ENCODE peak calls at places on chromosomes 16 and 17, in seven cellular contexts. One of them, this sample, is unnamed.

GRCh38 chr17:81418710-81419332 is 23.6 kb downstream of the BAHCC1 start:
- DNase-seq in NCI-H524 treated with DMSO at 0.1 percent for 48 hours: no peak
- DNase-seq in stimulated activated effector memory CD8-positive, alpha-beta T cell treated with anti-CD3 and anti-CD28 coated beads, Interleukin-12 subunit alpha, Interleukin-12 subunit beta, amount 100 ng/mL, for 72 hours: no peak
- DNase-seq in NCI-H1048: no peak
- DNase-seq in HTR-8/SVneo: no peak
- DNase-seq in omental fat pad: no peak
- DNase-seq in body of pancreas: no peak
- DNase-seq in this sample: no peak

GRCh38 chr17:63833026-63833740 is 5.7 kb upstream of the FTSJ3 start:
- DNase-seq in NCI-H524 treated with DMSO at 0.1 percent for 48 hours: no peak
- DNase-seq in omental fat pad: no peak
- DNase-seq in stimulated activated effector memory CD8-positive, alpha-beta T cell treated with anti-CD3 and anti-CD28 coated beads, Interleukin-12 subunit alpha, Interleukin-12 subunit beta, amount 100 ng/mL, for 72 hours: no peak
- DNase-seq in body of pancreas: no peak
- DNase-seq in HTR-8/SVneo: no peak
- DNase-seq in NCI-H1048: no peak
- DNase-seq in this sample: no peak

GRCh38 chr17:10499950-10500349 is 18.4 kb downstream of the MYH1 start:
- DNase-seq in body of pancreas: no peak
- DNase-seq in HTR-8/SVneo: no peak
- DNase-seq in NCI-H524 treated with DMSO at 0.1 percent for 48 hours: no peak
- DNase-seq in omental fat pad: no peak
- DNase-seq in NCI-H1048: no peak
- DNase-seq in stimulated activated effector memory CD8-positive, alpha-beta T cell treated with anti-CD3 and anti-CD28 coated beads, Interleukin-12 subunit alpha, Interleukin-12 subunit beta, amount 100 ng/mL, for 72 hours: no peak
- DNase-seq in this sample: no peak

GRCh38 chr17:14776791-14777190 is 475.9 kb downstream of the HS3ST3B1 start:
- DNase-seq in HTR-8/SVneo: no peak
- DNase-seq in NCI-H1048: no peak
- DNase-seq in NCI-H524 treated with DMSO at 0.1 percent for 48 hours: no peak
- DNase-seq in omental fat pad: no peak
- DNase-seq in body of pancreas: no peak
- DNase-seq in stimulated activated effector memory CD8-positive, alpha-beta T cell treated with anti-CD3 and anti-CD28 coated beads, Interleukin-12 subunit alpha, Interleukin-12 subunit beta, amount 100 ng/mL, for 72 hours: no peak
- DNase-seq in this sample: no peak

GRCh38 chr16:4136229-4136813 is 20.1 kb upstream of the ADCY9 start:
- DNase-seq in NCI-H1048: no peak
- DNase-seq in stimulated activated effector memory CD8-positive, alpha-beta T cell treated with anti-CD3 and anti-CD28 coated beads, Interleukin-12 subunit alpha, Interleukin-12 subunit beta, amount 100 ng/mL, for 72 hours: no peak
- DNase-seq in NCI-H524 treated with DMSO at 0.1 percent for 48 hours: no peak
- DNase-seq in HTR-8/SVneo: no peak
- DNase-seq in omental fat pad: no peak
- DNase-seq in body of pancreas: peak
- DNase-seq in this sample: peak

GRCh38 chr17:31226950-31227349 is 70.1 kb downstream of the OMG start:
- DNase-seq in stimulated activated effector memory CD8-positive, alpha-beta T cell treated with anti-CD3 and anti-CD28 coated beads, Interleukin-12 subunit alpha, Interleukin-12 subunit beta, amount 100 ng/mL, for 72 hours: no peak
- DNase-seq in HTR-8/SVneo: no peak
- DNase-seq in NCI-H524 treated with DMSO at 0.1 percent for 48 hours: no peak
- DNase-seq in NCI-H1048: no peak
- DNase-seq in body of pancreas: no peak
- DNase-seq in omental fat pad: no peak
- DNase-seq in this sample: no peak

GRCh38 chr17:15255713-15256454 is 9.2 kb downstream of the PMP22 start:
- DNase-seq in body of pancreas: no peak
- DNase-seq in omental fat pad: no peak
- DNase-seq in NCI-H1048: no peak
- DNase-seq in HTR-8/SVneo: no peak
- DNase-seq in stimulated activated effector memory CD8-positive, alpha-beta T cell treated with anti-CD3 and anti-CD28 coated beads, Interleukin-12 subunit alpha, Interleukin-12 subunit beta, amount 100 ng/mL, for 72 hours: no peak
- DNase-seq in NCI-H524 treated with DMSO at 0.1 percent for 48 hours: no peak
- DNase-seq in this sample: no peak

GRCh38 chr17:82107341-82107860 is 9.4 kb upstream of the FASN start:
- DNase-seq in stimulated activated effector memory CD8-positive, alpha-beta T cell treated with anti-CD3 and anti-CD28 coated beads, Interleukin-12 subunit alpha, Interleukin-12 subunit beta, amount 100 ng/mL, for 72 hours: no peak
- DNase-seq in NCI-H1048: no peak
- DNase-seq in omental fat pad: no peak
- DNase-seq in NCI-H524 treated with DMSO at 0.1 percent for 48 hours: peak
- DNase-seq in HTR-8/SVneo: no peak
- DNase-seq in body of pancreas: no peak
- DNase-seq in this sample: no peak

GRCh38 chr17:74214642-74215331 is 1.4 kb downstream of the TTYH2 start:
- DNase-seq in omental fat pad: no peak
- DNase-seq in NCI-H1048: no peak
- DNase-seq in NCI-H524 treated with DMSO at 0.1 percent for 48 hours: no peak
- DNase-seq in body of pancreas: no peak
- DNase-seq in stimulated activated effector memory CD8-positive, alpha-beta T cell treated with anti-CD3 and anti-CD28 coated beads, Interleukin-12 subunit alpha, Interleukin-12 subunit beta, amount 100 ng/mL, for 72 hours: no peak
- DNase-seq in HTR-8/SVneo: no peak
- DNase-seq in this sample: no peak

GRCh38 chr17:66172706-66173223 is 19.2 kb downstream of the CEP112 start:
- DNase-seq in NCI-H524 treated with DMSO at 0.1 percent for 48 hours: peak
- DNase-seq in NCI-H1048: no peak
- DNase-seq in body of pancreas: no peak
- DNase-seq in stimulated activated effector memory CD8-positive, alpha-beta T cell treated with anti-CD3 and anti-CD28 coated beads, Interleukin-12 subunit alpha, Interleukin-12 subunit beta, amount 100 ng/mL, for 72 hours: no peak
- DNase-seq in HTR-8/SVneo: no peak
- DNase-seq in omental fat pad: no peak
- DNase-seq in this sample: no peak

GRCh38 chr17:70021726-70022125 is 53.3 kb upstream of the KCNJ16 start:
- DNase-seq in omental fat pad: no peak
- DNase-seq in NCI-H524 treated with DMSO at 0.1 percent for 48 hours: no peak
- DNase-seq in HTR-8/SVneo: no peak
- DNase-seq in stimulated activated effector memory CD8-positive, alpha-beta T cell treated with anti-CD3 and anti-CD28 coated beads, Interleukin-12 subunit alpha, Interleukin-12 subunit beta, amount 100 ng/mL, for 72 hours: no peak
- DNase-seq in body of pancreas: no peak
- DNase-seq in NCI-H1048: no peak
- DNase-seq in this sample: no peak

GRCh38 chr17:57757735-57758134 is 12.6 kb upstream of the CCDC182 start:
- DNase-seq in NCI-H1048: no peak
- DNase-seq in body of pancreas: no peak
- DNase-seq in NCI-H524 treated with DMSO at 0.1 percent for 48 hours: no peak
- DNase-seq in stimulated activated effector memory CD8-positive, alpha-beta T cell treated with anti-CD3 and anti-CD28 coated beads, Interleukin-12 subunit alpha, Interleukin-12 subunit beta, amount 100 ng/mL, for 72 hours: no peak
- DNase-seq in HTR-8/SVneo: no peak
- DNase-seq in omental fat pad: no peak
- DNase-seq in this sample: no peak

GRCh38 chr16:81599034-81599744 is 154.6 kb downstream of the CMIP start:
- DNase-seq in HTR-8/SVneo: no peak
- DNase-seq in omental fat pad: no peak
- DNase-seq in stimulated activated effector memory CD8-positive, alpha-beta T cell treated with anti-CD3 and anti-CD28 coated beads, Interleukin-12 subunit alpha, Interleukin-12 subunit beta, amount 100 ng/mL, for 72 hours: no peak
- DNase-seq in NCI-H1048: no peak
- DNase-seq in body of pancreas: peak
- DNase-seq in NCI-H524 treated with DMSO at 0.1 percent for 48 hours: peak
- DNase-seq in this sample: no peak

GRCh38 chr16:85490971-85491771 is 122.0 kb upstream of the GSE1 start:
- DNase-seq in body of pancreas: peak
- DNase-seq in stimulated activated effector memory CD8-positive, alpha-beta T cell treated with anti-CD3 and anti-CD28 coated beads, Interleukin-12 subunit alpha, Interleukin-12 subunit beta, amount 100 ng/mL, for 72 hours: peak
- DNase-seq in HTR-8/SVneo: no peak
- DNase-seq in NCI-H524 treated with DMSO at 0.1 percent for 48 hours: no peak
- DNase-seq in NCI-H1048: no peak
- DNase-seq in omental fat pad: no peak
- DNase-seq in this sample: no peak

GRCh38 chr17:13933597-13934276 is 135.6 kb upstream of the COX10 start:
- DNase-seq in HTR-8/SVneo: no peak
- DNase-seq in stimulated activated effector memory CD8-positive, alpha-beta T cell treated with anti-CD3 and anti-CD28 coated beads, Interleukin-12 subunit alpha, Interleukin-12 subunit beta, amount 100 ng/mL, for 72 hours: no peak
- DNase-seq in NCI-H1048: no peak
- DNase-seq in NCI-H524 treated with DMSO at 0.1 percent for 48 hours: no peak
- DNase-seq in omental fat pad: no peak
- DNase-seq in body of pancreas: no peak
- DNase-seq in this sample: no peak